ENCODE peak calls at places on chromosomes 2 and 18, in five cellular contexts. E is A549, C is heart right ventricle, L is H9, V is A673. Q is an unnamed sample.

GRCh38 chr2:163266772-163267171 is 428.2 kb upstream of the KCNH7 start:
- DNase-seq in E (no peak), C (no peak), L (no peak), V (no peak), Q (no peak)

GRCh38 chr18:77056399-77057015 is 76.1 kb downstream of the MBP start:
- DNase-seq in E (no peak), C (no peak), L (no peak), V (no peak), Q (no peak)

GRCh38 chr2:198143156-198143555 is 338.8 kb downstream of the PLCL1 start:
- DNase-seq in E (no peak), C (no peak), L (no peak), V (no peak), Q (no peak)

GRCh38 chr2:6986894-6987487 is 69.8 kb downstream of the RNF144A start:
- DNase-seq in E (no peak), C (no peak), L (no peak), V (no peak), Q (no peak)

GRCh38 chr2:85785027-85785822 is 31.4 kb downstream of the ATOH8 start:
- DNase-seq in E (no peak), C (no peak), L (no peak), V (peak), Q (no peak)

GRCh38 chr2:197137826-197138480 is 172.6 kb downstream of the ANKRD44 start:
- DNase-seq in E (no peak), C (no peak), L (no peak), V (no peak), Q (no peak)

GRCh38 chr18:65601775-65602174 is 149.0 kb upstream of the CDH7 start:
- DNase-seq in E (no peak), C (no peak), L (no peak), V (peak), Q (no peak)

GRCh38 chr2:187390891-187391290 is 57.2 kb downstream of the CALCRL start:
- DNase-seq in E (peak), C (no peak), L (no peak), V (peak), Q (no peak)

GRCh38 chr2:204727368-204727767 is 182.1 kb downstream of the PARD3B start:
- DNase-seq in E (no peak), C (no peak), L (no peak), V (no peak), Q (no peak)
- TF ChIP-seq CTCF in E (no peak), C (no peak), L (peak), V (no peak), Q (no peak)

GRCh38 chr2:237742614-237743013 is 56.0 kb upstream of the RBM44 start:
- DNase-seq in E (no peak), C (no peak), L (no peak), V (no peak), Q (no peak)

GRCh38 chr2:237743024-237743423 is 55.6 kb upstream of the RBM44 start:
- DNase-seq in E (no peak), C (no peak), L (no peak), V (no peak), Q (no peak)

GRCh38 chr2:237744613-237745249 is 53.8 kb upstream of the RBM44 start:
- DNase-seq in E (peak), C (peak), L (peak), V (peak), Q (peak)

GRCh38 chr2:237744270-237744612 is 54.3 kb upstream of the RBM44 start:
- DNase-seq in E (no peak), C (no peak), L (no peak), V (no peak), Q (no peak)

DNA sequence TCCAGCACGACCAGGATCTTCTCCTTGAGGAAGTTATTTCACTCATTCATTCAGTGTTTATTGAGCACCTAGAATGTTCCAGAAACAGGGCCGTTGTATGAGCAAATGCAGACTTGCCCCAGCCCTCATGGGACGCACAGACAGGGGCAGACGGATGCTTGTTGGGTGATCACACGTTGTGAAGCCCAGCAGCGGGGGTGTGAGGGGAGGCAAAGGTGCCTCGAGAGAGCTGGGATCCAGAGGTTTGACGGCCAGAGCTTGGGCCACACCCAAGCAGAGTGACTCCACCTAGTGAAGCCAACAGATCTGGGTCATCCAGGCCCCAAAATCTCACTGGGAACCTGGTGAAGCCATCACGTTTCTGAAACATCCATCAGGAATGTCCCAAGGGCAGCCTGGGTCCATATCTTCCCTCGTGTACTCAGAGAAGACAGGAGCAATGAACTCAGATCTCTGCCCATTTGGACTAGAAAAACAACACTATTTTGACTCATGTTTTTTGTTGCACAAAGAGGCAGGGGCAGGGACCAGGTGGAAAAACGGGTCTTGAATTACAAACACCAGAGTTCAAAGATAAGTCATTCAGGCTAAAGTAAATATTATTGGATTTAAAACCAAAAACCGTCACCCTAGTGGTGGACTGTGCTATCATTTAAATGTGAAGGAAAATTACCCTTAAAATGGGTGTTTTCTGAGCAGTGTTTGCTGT is 54.9 kb upstream of the RBM44 start:
- DNase-seq in E (peak), C (no peak), L (no peak), V (no peak), Q (no peak)
- TF ChIP-seq CTCF in E (no peak), C (peak), L (peak), V (peak), Q (peak)

GRCh38 chr2:232523682-232524597 is 2.0 kb upstream of the CHRND start:
- DNase-seq in E (peak), C (no peak), L (peak), V (peak), Q (peak)
- TF ChIP-seq CTCF in E (peak), C (peak), L (peak), V (peak), Q (peak)

GRCh38 chr2:229346801-229347540 is 75.9 kb upstream of the PID1 start:
- DNase-seq in E (no peak), C (no peak), L (no peak), V (peak), Q (no peak)

GRCh38 chr2:229350117-229350805 is 79.2 kb upstream of the PID1 start:
- DNase-seq in E (no peak), C (no peak), L (no peak), V (no peak), Q (no peak)

GRCh38 chr2:229348135-229348534 is 77.0 kb upstream of the PID1 start:
- DNase-seq in E (no peak), C (no peak), L (no peak), V (no peak), Q (no peak)

DNA sequence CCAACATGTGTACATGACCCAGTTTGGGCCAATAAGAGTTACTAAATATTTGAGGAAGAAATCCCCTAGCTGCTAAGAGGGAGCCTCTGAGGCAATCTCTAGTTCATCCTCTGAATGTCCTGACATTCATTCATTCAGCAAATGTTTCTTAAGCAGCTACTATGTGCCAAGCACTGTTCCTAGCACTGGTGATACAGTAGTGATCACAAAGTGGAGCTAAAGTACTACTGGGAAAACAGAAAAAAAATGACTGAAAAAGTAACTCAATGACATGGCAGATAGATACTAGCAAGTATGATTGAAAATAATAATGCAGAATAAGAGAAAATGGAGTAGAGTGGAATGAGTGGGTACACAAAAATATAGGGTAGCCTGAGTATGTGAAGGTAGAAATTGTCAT is 79.8 kb upstream of the PID1 start:
- DNase-seq in E (no peak), C (no peak), L (no peak), V (no peak), Q (no peak)
- TF ChIP-seq CTCF in E (no peak), C (no peak), L (no peak), V (no peak), Q (no peak)

GRCh38 chr2:237987263-237987662 is 20.4 kb downstream of the UBE2F start:
- DNase-seq in E (no peak), C (no peak), L (no peak), V (no peak), Q (no peak)
- TF ChIP-seq CTCF in E (no peak), C (no peak), L (peak), V (no peak), Q (no peak)

DNA sequence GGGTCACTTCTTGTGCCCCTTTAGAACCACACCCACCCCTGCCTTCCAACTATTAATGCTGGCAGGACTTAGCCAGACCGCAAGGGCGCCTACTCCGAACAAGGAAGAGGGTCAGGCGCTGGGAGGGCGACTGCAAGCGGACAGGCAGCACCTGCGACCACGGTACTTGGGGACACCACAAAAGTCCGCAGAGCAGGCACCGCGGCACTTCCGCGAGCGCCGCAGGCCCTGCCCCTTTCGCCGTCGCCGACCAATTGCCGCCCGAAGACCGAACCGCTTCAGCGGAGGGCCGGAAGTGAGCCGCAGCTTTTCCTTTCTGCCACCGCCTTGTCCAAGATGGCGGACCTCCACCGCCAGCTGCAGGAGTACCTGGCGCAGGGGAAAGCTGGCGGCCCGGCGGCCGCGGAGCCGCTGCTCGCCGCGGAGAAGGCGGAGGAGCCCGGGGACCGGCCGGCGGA is at the start of gene SFT2D3:
- DNase-seq in E (peak), C (peak), L (peak), V (peak), Q (peak)
- TF ChIP-seq CTCF in E (no peak), C (no peak), L (no peak), V (no peak), Q (no peak)

DNA sequence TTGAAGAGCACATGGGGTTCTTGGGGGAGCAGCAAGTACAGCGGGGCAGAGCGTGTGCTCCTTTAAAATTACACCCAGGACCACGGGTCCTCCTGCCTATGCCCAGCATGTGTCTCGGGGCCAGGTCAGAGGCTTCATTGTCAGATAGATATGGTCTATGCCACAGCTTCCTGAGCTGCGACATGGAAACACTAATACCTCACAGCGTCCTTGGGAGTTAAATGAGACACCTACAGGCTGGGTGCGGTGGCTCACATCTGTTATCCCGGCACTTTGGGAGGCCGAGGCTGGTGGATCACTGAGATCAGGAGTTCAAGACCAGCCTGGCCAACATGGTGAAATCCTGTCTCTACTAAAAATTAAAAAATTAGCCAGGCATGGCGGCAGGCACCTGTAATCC is 110.8 kb upstream of the ATL2 start:
- DNase-seq in E (no peak), C (no peak), L (no peak), V (no peak), Q (no peak)
- TF ChIP-seq CTCF in E (no peak), C (no peak), L (no peak), V (no peak), Q (no peak)